ENCODE peak calls at places on chromosome 15, in six cellular contexts. D, M, H, I, C and B are unnamed samples.

GRCh38 chr15:99409097-99409473 is 156.7 kb upstream of the MEF2A start:
- DNase-seq in D (peak), M (peak), H (peak), I (no peak), C (peak), B (peak)

GRCh38 chr15:69134841-69135240 is 25.6 kb upstream of the GLCE start:
- DNase-seq in D (no peak), M (no peak), H (no peak), I (no peak), C (no peak), B (no peak)

GRCh38 chr15:40942337-40942854 is 10.9 kb upstream of the CHAC1 start:
- DNase-seq in D (peak), M (no peak), H (no peak), I (no peak), C (no peak), B (no peak)

GRCh38 chr15:68528891-68529290 is 49.9 kb upstream of the CORO2B start:
- DNase-seq in D (no peak), M (no peak), H (no peak), I (no peak), C (no peak), B (no peak)

GRCh38 chr15:75357976-75358673 is 10.3 kb downstream of the MAN2C1 start:
- DNase-seq in D (no peak), M (peak), H (no peak), I (no peak), C (no peak), B (peak)

GRCh38 chr15:35381328-35381727 is 164.6 kb downstream of the DPH6 start:
- DNase-seq in D (no peak), M (no peak), H (no peak), I (no peak), C (no peak), B (no peak)

GRCh38 chr15:73949496-73949895 is 23.2 kb downstream of the LOXL1 start:
- DNase-seq in D (peak), M (peak), H (no peak), I (no peak), C (no peak), B (no peak)

GRCh38 chr15:80275946-80276345 is 23.9 kb upstream of the CTXND1 start:
- DNase-seq in D (no peak), M (no peak), H (no peak), I (no peak), C (no peak), B (no peak)

GRCh38 chr15:41559489-41560177 is 621 bp downstream of the TYRO3 start:
- DNase-seq in D (no peak), M (no peak), H (peak), I (peak), C (peak), B (no peak)

GRCh38 chr15:60544581-60545115 is 65.7 kb upstream of the ICE2 start:
- DNase-seq in D (no peak), M (no peak), H (no peak), I (no peak), C (no peak), B (no peak)

GRCh38 chr15:63506537-63507035 is 2.2 kb downstream of the USP3 start:
- DNase-seq in D (no peak), M (no peak), H (no peak), I (no peak), C (no peak), B (no peak)

GRCh38 chr15:62770752-62771151 is 271.8 kb upstream of the TPM1 start:
- DNase-seq in D (no peak), M (no peak), H (no peak), I (no peak), C (no peak), B (no peak)

GRCh38 chr15:65275728-65276126 is 11.0 kb downstream of the PARP16 start:
- DNase-seq in D (no peak), M (no peak), H (no peak), I (no peak), C (no peak), B (no peak)

GRCh38 chr15:27601239-27601942 is 497.7 kb downstream of the OCA2 start:
- DNase-seq in D (no peak), M (no peak), H (no peak), I (no peak), C (no peak), B (no peak)

GRCh38 chr15:85582719-85583089 is 202.3 kb downstream of the AKAP13 start:
- DNase-seq in D (peak), M (no peak), H (peak), I (peak), C (peak), B (peak)

GRCh38 chr15:48334260-48334659 is 3.0 kb downstream of the DUT start:
- DNase-seq in D (no peak), M (no peak), H (no peak), I (no peak), C (no peak), B (no peak)

GRCh38 chr15:101043911-101044624 is 124.9 kb downstream of the LRRK1 start:
- DNase-seq in D (peak), M (peak), H (no peak), I (no peak), C (no peak), B (no peak)

GRCh38 chr15:60095711-60096110 is 91.6 kb downstream of the FOXB1 start:
- DNase-seq in D (no peak), M (no peak), H (no peak), I (no peak), C (no peak), B (no peak)

GRCh38 chr15:71781179-71781964 is 29.0 kb upstream of the NR2E3 start:
- DNase-seq in D (peak), M (no peak), H (peak), I (no peak), C (no peak), B (no peak)

GRCh38 chr15:33395841-33396240 is 85.1 kb downstream of the RYR3 start:
- DNase-seq in D (no peak), M (no peak), H (no peak), I (no peak), C (no peak), B (no peak)

GRCh38 chr15:62730825-62731224 is 311.7 kb upstream of the TPM1 start:
- DNase-seq in D (no peak), M (no peak), H (no peak), I (no peak), C (no peak), B (no peak)

GRCh38 chr15:99404454-99404853 is 153.2 kb downstream of the LRRC28 start:
- DNase-seq in D (no peak), M (no peak), H (no peak), I (no peak), C (no peak), B (no peak)

GRCh38 chr15:100537326-100537725 is 8.6 kb upstream of the CERS3 start:
- DNase-seq in D (no peak), M (no peak), H (no peak), I (no peak), C (no peak), B (peak)

GRCh38 chr15:58361291-58361759 is 70.5 kb upstream of the LIPC start:
- DNase-seq in D (no peak), M (no peak), H (no peak), I (no peak), C (no peak), B (no peak)

GRCh38 chr15:60038111-60038521 is 34.0 kb downstream of the FOXB1 start:
- DNase-seq in D (no peak), M (no peak), H (no peak), I (no peak), C (no peak), B (no peak)

GRCh38 chr15:44035781-44036699 is 159.0 kb downstream of the FRMD5 start:
- DNase-seq in D (no peak), M (no peak), H (no peak), I (no peak), C (no peak), B (no peak)

GRCh38 chr15:28991236-28992171 is 105.7 kb downstream of the APBA2 start:
- DNase-seq in D (no peak), M (no peak), H (no peak), I (no peak), C (no peak), B (no peak)

GRCh38 chr15:29859293-29859692 is 37.0 kb upstream of the TJP1 start:
- DNase-seq in D (no peak), M (no peak), H (no peak), I (no peak), C (no peak), B (no peak)

GRCh38 chr15:28921336-28921735 is 35.6 kb downstream of the APBA2 start:
- DNase-seq in D (peak), M (no peak), H (no peak), I (no peak), C (no peak), B (no peak)

GRCh38 chr15:23642413-23643044 is 5.1 kb downstream of the MAGEL2 start:
- DNase-seq in D (no peak), M (peak), H (no peak), I (peak), C (peak), B (no peak)

GRCh38 chr15:78282324-78282723 is 17.1 kb downstream of the SKIC8 start:
- DNase-seq in D (no peak), M (no peak), H (no peak), I (no peak), C (no peak), B (no peak)

GRCh38 chr15:78280289-78281072 is 16.1 kb downstream of the DNAJA4 start:
- DNase-seq in D (no peak), M (no peak), H (no peak), I (no peak), C (no peak), B (no peak)

GRCh38 chr15:78290222-78290621 is 9.2 kb downstream of the SKIC8 start:
- DNase-seq in D (no peak), M (no peak), H (no peak), I (no peak), C (no peak), B (no peak)

DNA sequence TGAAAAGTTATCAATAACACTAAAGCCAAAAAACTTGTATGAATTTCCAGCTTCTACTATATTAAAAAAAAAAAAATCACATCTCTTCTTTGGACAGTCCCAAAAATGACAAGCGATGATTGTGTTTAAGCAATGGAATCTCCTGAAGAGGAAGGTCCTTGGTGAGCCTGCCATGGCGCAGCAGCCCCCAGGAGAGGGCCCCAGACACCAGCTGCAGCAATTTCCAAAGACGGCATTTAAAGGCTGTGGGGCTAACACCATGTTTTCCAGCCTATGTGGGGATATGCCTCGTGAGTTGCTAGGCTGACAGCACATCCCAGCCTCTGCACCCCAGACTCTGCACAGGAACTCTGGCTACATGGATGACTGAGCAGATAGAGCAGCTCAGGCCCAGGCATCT is 14.7 kb downstream of the SKIC8 start:
- DNase-seq in D (no peak), M (no peak), H (no peak), I (no peak), C (no peak), B (no peak)
- TF ChIP-seq CTCF in D (no peak), M (no peak), H (no peak), I (no peak), C (no peak), B (peak)

DNA sequence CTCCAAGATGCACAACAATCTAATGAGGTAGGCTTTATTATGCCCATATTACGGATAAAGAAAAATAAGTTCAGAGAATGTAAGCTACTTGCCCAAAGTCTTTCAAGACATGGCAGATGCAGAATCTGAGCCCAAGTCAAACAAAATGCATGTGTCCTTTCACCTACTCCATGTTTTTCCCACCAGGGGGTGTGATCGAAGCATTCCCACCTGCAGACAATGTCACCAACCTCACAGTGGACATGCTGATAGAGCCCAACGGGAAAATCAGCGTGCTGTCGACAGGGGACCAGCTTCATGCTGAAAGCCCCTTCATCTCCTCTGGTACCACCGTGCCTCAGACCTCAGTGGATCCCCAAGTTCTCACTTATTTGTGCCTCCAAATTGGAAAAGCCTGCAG is 99.8 kb upstream of the C15orf61 start:
- DNase-seq in D (no peak), M (no peak), H (no peak), I (no peak), C (no peak), B (no peak)
- TF ChIP-seq CTCF in D (no peak), M (no peak), H (no peak), I (no peak), C (no peak), B (no peak)

DNA sequence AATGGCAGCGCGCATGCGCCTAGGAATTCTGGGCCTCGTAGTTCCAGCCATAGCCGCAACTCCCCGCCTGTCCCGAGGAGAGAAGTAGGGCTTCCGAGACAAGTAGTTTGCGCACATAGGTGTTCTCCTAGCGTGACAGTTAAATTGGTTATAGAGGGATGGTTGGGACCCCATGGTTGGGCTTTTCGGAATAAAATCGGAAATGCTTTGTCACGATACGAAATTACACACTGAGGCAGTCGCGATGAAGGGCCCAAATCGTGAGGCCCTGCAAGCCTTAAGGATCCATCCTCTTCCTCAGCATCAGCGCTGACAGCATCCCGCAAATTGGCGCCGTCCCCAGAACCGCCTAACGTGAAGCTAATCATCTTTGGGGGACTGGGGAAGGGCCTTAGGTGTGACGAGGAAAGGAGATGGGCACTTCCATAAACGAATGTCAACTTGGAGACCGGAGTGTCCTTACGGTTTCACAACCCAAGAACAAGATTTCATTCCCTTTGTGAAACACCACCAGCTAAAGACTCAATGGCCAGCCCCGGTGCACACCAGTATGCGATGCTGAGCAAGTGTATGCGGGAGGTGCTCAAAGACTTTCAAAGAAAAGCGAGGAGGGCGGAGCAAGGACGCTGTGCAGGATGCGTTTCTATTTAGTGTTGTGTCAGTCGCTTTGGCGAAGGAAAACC is 612 bp upstream of the TTBK2 start:
- DNase-seq in D (no peak), M (no peak), H (no peak), I (no peak), C (peak), B (no peak)
- TF ChIP-seq CTCF in D (no peak), M (no peak), H (no peak), I (no peak), C (no peak), B (no peak)

DNA sequence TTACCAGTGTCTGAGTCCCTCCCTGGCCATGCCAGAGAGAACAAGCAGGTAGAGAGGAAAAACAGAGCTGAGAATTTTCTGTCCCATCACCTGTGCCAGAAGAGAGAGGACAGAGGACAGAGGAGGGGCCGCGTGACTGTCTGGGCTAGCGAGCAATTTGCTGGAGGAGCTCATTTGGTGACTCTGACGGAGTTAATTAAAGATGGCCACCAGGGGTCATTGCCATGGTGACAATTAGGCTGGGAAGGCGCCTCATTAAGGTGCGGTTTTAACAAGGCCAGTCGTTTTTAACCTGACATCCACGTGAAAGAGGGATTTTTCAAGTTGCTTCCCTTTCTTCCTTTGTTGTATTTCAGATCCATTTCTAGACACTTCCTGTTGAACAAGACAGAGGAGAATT is 72.4 kb downstream of the RHCG start:
- DNase-seq in D (no peak), M (no peak), H (no peak), I (no peak), C (no peak), B (no peak)
- TF ChIP-seq CTCF in D (no peak), M (no peak), H (no peak), I (no peak), C (no peak), B (no peak)

GRCh38 chr15:77470227-77470626 is 49.5 kb downstream of the HMG20A start:
- DNase-seq in D (no peak), M (no peak), H (no peak), I (no peak), C (no peak), B (no peak)

GRCh38 chr15:77473328-77473727 is 52.6 kb downstream of the HMG20A start:
- DNase-seq in D (no peak), M (no peak), H (peak), I (no peak), C (no peak), B (no peak)

GRCh38 chr15:77466521-77466920 is 45.8 kb downstream of the HMG20A start:
- DNase-seq in D (no peak), M (no peak), H (no peak), I (no peak), C (peak), B (no peak)

GRCh38 chr15:77464129-77464865 is 43.6 kb downstream of the HMG20A start:
- DNase-seq in D (no peak), M (no peak), H (no peak), I (no peak), C (no peak), B (no peak)

DNA sequence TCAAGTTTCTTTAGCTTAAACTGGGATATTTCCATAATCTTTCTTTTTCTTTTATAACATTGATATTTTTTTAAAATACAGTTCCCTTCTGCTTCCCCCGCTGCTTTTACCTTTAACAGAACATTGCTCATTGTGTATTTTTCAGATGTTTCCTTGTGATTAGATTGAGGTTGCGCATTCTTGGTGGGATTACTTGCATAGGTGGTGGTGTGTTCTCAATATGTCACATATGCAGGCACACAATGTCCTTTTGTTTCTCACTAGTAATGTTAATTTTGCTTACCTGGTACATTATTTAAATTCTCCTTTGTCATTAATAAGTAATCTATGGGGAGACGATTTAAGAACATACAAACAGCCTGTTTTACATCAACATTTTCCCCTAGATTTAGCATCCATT is 48.2 kb downstream of the HMG20A start:
- DNase-seq in D (no peak), M (no peak), H (no peak), I (no peak), C (no peak), B (no peak)
- TF ChIP-seq CTCF in D (no peak), M (no peak), H (no peak), I (no peak), C (no peak), B (no peak)

DNA sequence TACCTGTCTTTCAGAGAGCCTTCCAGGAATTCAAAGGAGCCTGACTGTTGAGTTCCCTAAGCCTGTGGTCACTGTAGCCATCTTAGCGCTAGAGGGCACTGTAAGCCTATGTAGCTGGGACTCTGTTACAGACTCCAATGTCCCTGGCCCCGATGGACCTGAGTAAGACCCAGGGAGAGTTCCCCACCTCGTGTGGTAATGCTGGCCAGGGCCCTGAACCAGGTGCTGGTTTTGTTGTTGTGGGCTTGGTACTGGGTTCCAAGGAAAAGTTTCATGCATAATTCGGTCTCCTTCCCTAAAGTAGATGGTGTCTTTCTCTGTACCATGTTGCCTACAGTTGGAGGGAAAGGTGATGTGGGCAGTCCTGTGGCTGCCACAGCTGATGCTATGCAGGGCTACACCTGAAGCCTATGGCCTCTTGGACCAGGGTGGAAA is 32.4 kb downstream of the CDAN1 start:
- DNase-seq in D (no peak), M (no peak), H (peak), I (peak), C (peak), B (peak)
- TF ChIP-seq CTCF in D (peak), M (peak), H (peak), I (peak), C (peak), B (peak)

GRCh38 chr15:81809543-81809942 is 236.3 kb downstream of the MEX3B start:
- DNase-seq in D (no peak), M (no peak), H (no peak), I (peak), C (peak), B (no peak)
- TF ChIP-seq CTCF in D (no peak), M (no peak), H (peak), I (no peak), C (peak), B (no peak)

GRCh38 chr15:90902996-90903732 is at the start of gene MAN2A2:
- DNase-seq in D (peak), M (peak), H (peak), I (peak), C (peak), B (no peak)

GRCh38 chr15:90902656-90902995 is 476 bp upstream of the MAN2A2 start:
- DNase-seq in D (no peak), M (no peak), H (no peak), I (no peak), C (no peak), B (no peak)

GRCh38 chr15:90904746-90905145 is 1.6 kb downstream of the MAN2A2 start:
- DNase-seq in D (no peak), M (peak), H (no peak), I (no peak), C (no peak), B (no peak)

GRCh38 chr15:90905306-90906180 is 2.4 kb downstream of the MAN2A2 start:
- DNase-seq in D (no peak), M (peak), H (no peak), I (no peak), C (no peak), B (no peak)

GRCh38 chr15:90903733-90904536 is 833 bp downstream of the MAN2A2 start:
- DNase-seq in D (no peak), M (peak), H (peak), I (peak), C (peak), B (no peak)
- TF ChIP-seq CTCF in D (no peak), M (no peak), H (no peak), I (no peak), C (no peak), B (no peak)

DNA sequence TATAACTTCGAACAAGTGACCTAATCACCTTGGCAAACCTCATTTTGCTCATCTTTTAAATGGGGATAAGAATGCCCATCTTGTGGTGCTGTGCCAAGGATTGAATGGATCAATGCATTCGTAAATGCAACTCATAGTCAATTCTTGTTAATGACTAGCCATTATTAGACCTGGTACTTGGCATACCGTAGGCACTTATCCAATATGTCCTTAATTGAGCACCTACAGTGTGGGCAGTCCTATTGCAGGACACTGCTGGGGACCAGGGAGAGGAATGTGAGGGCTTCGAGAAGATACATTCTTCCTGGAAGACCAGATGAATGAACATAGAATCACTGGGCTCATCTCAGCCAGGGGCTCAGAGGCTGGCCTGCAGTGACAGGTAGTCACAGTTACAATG is 177.2 kb upstream of the TLE3 start:
- DNase-seq in D (peak), M (no peak), H (no peak), I (no peak), C (no peak), B (peak)
- TF ChIP-seq CTCF in D (no peak), M (no peak), H (no peak), I (no peak), C (no peak), B (no peak)